ENCODE peak calls at places on chromosomes 13 and 19, in five cellular contexts. M, N, S, O and E are unnamed samples.

GRCh38 chr13:114022309-114022669 is 48.4 kb upstream of the C13orf46 start:
- DNase-seq in O (no peak), M (no peak), S (no peak), N (no peak), E (no peak)

GRCh38 chr19:33670398-33670797 is 48.6 kb downstream of the CHST8 start:
- DNase-seq in O (no peak), N (no peak), M (no peak), S (no peak), E (no peak)

GRCh38 chr13:29520671-29521070 is 74.8 kb downstream of the SLC7A1 start:
- DNase-seq in O (no peak), M (no peak), S (no peak), N (no peak), E (no peak)

GRCh38 chr13:69423844-69424243 is 683.8 kb upstream of the ATXN8OS start:
- DNase-seq in S (no peak), M (no peak), O (no peak), N (no peak), E (no peak)

GRCh38 chr19:44847144-44848035 is 1.3 kb downstream of the NECTIN2 start:
- DNase-seq in O (no peak), M (peak; percentile 77), S (no peak), N (peak; percentile 83), E (peak; percentile 89)

GRCh38 chr13:32969516-32969941 is 46.7 kb upstream of the KL start:
- DNase-seq in M (peak; percentile 20), O (no peak), S (no peak), N (no peak), E (no peak)

GRCh38 chr19:10228925-10229324 is 2.2 kb downstream of the S1PR2 start:
- DNase-seq in M (peak; percentile 34), N (peak; percentile 44), S (no peak), O (peak; percentile 41), E (peak; percentile 66)

GRCh38 chr19:5801796-5802616 is 2.9 kb upstream of the NRTN start:
- DNase-seq in O (no peak), N (peak; percentile 80), S (no peak), M (no peak), E (no peak)

GRCh38 chr13:76715621-76716020 is 170.6 kb downstream of the KCTD12 start:
- DNase-seq in S (no peak), N (no peak), O (no peak), M (no peak), E (no peak)

GRCh38 chr19:46081928-46082727 is 41.3 kb upstream of the IGFL4 start:
- DNase-seq in M (peak; percentile 30), O (no peak), N (peak; percentile 69), S (no peak), E (no peak)

GRCh38 chr19:41920878-41921277 is 7.4 kb downstream of the ERFL start:
- DNase-seq in S (no peak), M (no peak), N (no peak), O (no peak), E (no peak)

GRCh38 chr13:114109646-114110045 is 22.8 kb downstream of the RASA3 start:
- DNase-seq in S (no peak), O (no peak), M (peak; percentile 31), N (no peak), E (no peak)

GRCh38 chr19:35592226-35592625 is 6.3 kb downstream of the PMIS2 start:
- DNase-seq in S (no peak), N (peak; percentile 66), O (peak; percentile 25), M (no peak), E (no peak)

GRCh38 chr13:33508060-33508459 is 222.5 kb upstream of the STARD13 start:
- DNase-seq in M (no peak), S (no peak), N (no peak), O (no peak), E (no peak)

GRCh38 chr13:103273825-103274224 is 207.6 kb upstream of the SLC10A2 start:
- DNase-seq in S (no peak), O (no peak), N (no peak), M (no peak), E (no peak)

GRCh38 chr19:2500861-2501260 is 24.9 kb downstream of the GADD45B start:
- DNase-seq in M (peak; percentile 33), S (no peak), O (no peak), N (no peak), E (no peak)

GRCh38 chr19:16449330-16449961 is 22.3 kb downstream of the EPS15L1 start:
- DNase-seq in N (no peak), M (no peak), S (no peak), O (peak; percentile 68), E (peak; percentile 53)

GRCh38 chr19:41064974-41065569 is 23.2 kb upstream of the CYP2A13 start:
- DNase-seq in O (no peak), S (no peak), M (no peak), N (peak; percentile 14), E (no peak)

GRCh38 chr13:25453966-25454365 is 82.2 kb downstream of the ATP8A2 start:
- DNase-seq in O (no peak), M (no peak), N (no peak), S (no peak), E (no peak)

GRCh38 chr19:31512403-31512970 is 163.3 kb upstream of the TSHZ3 start:
- DNase-seq in O (no peak), N (no peak), S (no peak), M (no peak), E (no peak)

GRCh38 chr19:3506384-3507340 is 551 bp downstream of the FZR1 start:
- DNase-seq in M (peak; percentile 54), S (no peak), O (peak; percentile 22), N (peak; percentile 43), E (peak; percentile 38)

GRCh38 chr19:31759359-31759758 is 410.1 kb upstream of the TSHZ3 start:
- DNase-seq in O (no peak), M (no peak), S (no peak), N (no peak), E (no peak)

GRCh38 chr19:53971608-53972007 is 8.9 kb downstream of the CACNG8 start:
- DNase-seq in S (no peak), O (no peak), M (no peak), N (no peak), E (no peak)

GRCh38 chr19:49106648-49107135 is 7.5 kb upstream of the LIN7B start:
- DNase-seq in S (no peak), O (peak; percentile 55), M (no peak), N (peak; percentile 67), E (peak; percentile 81)

GRCh38 chr19:49120325-49120683 is 960 bp downstream of the PPFIA3 start:
- DNase-seq in O (no peak), N (no peak), S (no peak), M (no peak), E (no peak)

DNA sequence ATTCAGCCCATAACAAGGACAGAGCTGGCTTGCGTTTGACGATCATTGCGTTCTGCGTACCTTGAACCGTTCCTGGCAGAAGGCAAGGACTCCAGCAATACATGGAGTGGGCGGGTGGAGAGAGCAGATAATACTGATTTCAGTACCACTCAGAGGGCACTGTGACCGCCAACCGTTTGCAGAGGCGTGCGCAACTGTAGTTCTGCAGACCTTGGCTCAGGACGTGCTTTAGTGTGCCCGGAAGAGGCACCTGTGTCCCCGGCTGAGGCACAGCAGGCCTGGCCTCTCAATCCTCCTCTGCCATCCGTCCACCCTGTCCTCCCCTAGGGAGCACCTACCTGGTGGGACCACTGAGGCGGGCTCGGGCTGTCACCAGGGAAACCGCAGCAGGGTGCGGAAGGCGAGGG is 117.6 kb upstream of the USP29 start:
- DNase-seq in N (no peak), S (no peak), O (no peak), M (no peak), E (no peak)
- H3K27ac ChIP-seq in N (no peak overlapping the region), S (no peak overlapping the region), O (no peak overlapping the region), M (no peak overlapping the region), E (no peak overlapping the region)

GRCh38 chr19:38842439-38843174 is 7.2 kb downstream of the HNRNPL start:
- DNase-seq in O (peak; percentile 74), N (no peak), M (no peak), S (no peak), E (peak; percentile 92)
- H3K4me1 ChIP-seq in O (peaks cover 83% of the 10 kb centered on the region), N (no peaks in the 10 kb centered on the region), M (peaks cover 7% of the 10 kb centered on the region), S (peaks cover 12% of the 10 kb centered on the region), E (no peaks in the 10 kb centered on the region)

GRCh38 chr13:111338841-111339240 is 18.4 kb downstream of the TEX29 start:
- DNase-seq in N (no peak), M (no peak), O (no peak), S (no peak), E (no peak)
- H3K27ac ChIP-seq in N (no peak overlapping the region), M (no peak overlapping the region), O (no peak overlapping the region), S (no peak overlapping the region), E (no peak overlapping the region)

DNA sequence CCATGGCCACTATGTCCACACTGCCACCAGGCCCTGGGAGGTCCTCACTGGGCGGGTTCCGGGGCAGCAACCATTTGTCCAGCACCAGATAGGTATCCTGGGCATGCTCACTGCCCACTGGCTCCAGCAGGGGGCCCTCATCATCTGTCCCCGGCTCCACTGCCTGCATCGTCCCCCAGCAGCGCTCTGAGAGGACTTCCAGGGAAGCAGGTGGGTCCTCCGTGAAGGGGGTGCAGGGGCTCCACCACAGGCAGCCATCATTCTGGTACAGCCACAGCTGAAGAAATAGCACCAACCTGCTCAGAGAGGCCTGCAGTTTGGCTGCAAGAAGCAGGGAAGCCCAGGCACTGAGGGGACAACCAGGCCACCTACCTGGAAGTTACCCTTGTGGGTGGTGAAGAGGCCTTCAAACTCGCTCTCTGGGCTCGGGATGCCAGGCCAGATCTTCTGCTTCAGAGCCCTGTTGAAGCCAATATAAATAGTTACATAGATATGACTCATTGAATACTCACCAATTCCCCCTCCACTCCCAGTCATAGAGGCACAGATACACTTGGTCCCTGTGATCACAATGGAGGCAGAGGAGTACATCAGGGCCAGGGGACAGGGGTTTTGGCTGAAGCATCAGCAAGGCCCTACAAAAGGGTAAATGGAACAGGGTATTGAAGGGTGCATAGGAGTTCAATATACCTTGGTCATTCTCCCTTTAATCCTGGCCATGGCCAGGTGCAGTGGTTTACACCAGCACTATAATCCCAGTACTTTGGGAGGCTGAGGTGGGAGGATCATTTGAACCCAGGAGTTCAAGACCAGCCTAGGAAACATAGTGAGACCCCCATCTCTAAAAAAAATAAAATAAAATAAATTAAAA is 4.1 kb downstream of the SWSAP1 start:
- DNase-seq in S (no peak), O (no peak), N (peak; percentile 77), M (no peak), E (no peak)
- H3K4me1 ChIP-seq in S (peaks cover 20% of the 10 kb centered on the region), O (peaks cover 68% of the 10 kb centered on the region), N (peaks cover 6% of the 10 kb centered on the region), M (peaks cover 23% of the 10 kb centered on the region), E (peaks cover 58% of the 10 kb centered on the region)

DNA sequence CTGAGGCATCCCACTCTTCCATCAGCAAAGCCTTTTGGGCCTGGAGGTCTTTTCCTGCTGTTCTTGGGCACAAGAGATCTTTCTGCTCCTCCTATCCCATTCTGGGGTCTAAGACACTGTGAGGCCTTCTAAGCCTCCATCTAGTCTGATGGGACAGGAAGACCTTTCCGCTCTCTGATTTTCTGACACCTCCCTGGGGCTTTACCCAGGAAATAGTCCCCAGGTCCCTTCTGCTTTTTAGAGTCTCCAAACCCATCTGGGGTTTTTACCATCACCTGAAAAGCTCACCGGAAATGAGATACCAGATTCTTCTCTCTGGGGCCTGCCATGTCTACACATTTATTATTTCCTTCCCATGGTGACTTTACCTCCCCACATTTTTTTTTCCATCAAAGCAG is 21.1 kb downstream of the CLEC17A start:
- DNase-seq in N (no peak), M (no peak), O (no peak), S (no peak), E (peak; percentile 47)
- H3K27ac ChIP-seq in N (no peak overlapping the region), M (no peak overlapping the region), O (no peak overlapping the region), S (no peak overlapping the region), E (peak overlapping the region; percentile 69)

DNA sequence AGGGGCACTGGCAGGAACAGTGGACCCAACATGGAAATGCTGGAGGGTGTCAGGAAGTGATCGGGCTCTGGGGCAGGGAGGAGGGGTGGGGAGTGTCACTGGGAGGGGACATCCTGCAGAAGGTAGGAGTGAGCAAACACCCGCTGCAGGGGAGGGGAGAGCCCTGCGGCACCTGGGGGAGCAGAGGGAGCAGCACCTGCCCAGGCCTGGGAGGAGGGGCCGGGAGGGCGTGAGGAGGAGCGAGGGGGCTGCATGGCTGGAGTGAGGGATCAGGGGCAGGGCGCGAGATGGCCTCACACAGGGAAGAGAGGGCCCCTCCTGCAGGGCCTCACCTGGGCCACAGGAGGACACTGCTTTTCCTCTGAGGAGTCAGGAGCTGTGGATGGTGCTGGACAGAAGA is 4.1 kb downstream of the KLK2 start:
- DNase-seq in O (no peak), M (no peak), N (no peak), S (no peak), E (no peak)
- H3K4me1 ChIP-seq in O (no peaks in the 10 kb centered on the region), M (no peaks in the 10 kb centered on the region), N (no peaks in the 10 kb centered on the region), S (no peaks in the 10 kb centered on the region), E (no peaks in the 10 kb centered on the region)